ENCODE peak calls at places on chromosomes 11 and 22, in four cellular contexts. W, F, D and T are unnamed samples.
A peak's percentile ranks its signal among the peaks of the same experiment; 100 is the strongest.

GRCh38 chr22:33923033-33923432 is 2.8 kb upstream of the LARGE1 start:
- DNase-seq in W (no peak), F (no peak), D (no peak), T (no peak)

GRCh38 chr22:50089231-50090140 is at the start of gene MOV10L1:
- DNase-seq in F (no peak), W (no peak), D (peak; percentile 74), T (no peak)

GRCh38 chr11:114080219-114080618 is 20.7 kb downstream of the ZBTB16 start:
- DNase-seq in W (no peak), D (no peak), F (no peak), T (no peak)

GRCh38 chr11:9004310-9004945 is 627 bp upstream of the NRIP3 start:
- DNase-seq in F (no peak), D (peak; percentile 88), W (no peak), T (no peak)

GRCh38 chr11:31499576-31500178 is 9.7 kb downstream of the IMMP1L start:
- DNase-seq in D (no peak), F (no peak), W (no peak), T (no peak)

GRCh38 chr22:44639891-44640617 is 62.0 kb upstream of the PRR5 start:
- DNase-seq in D (no peak), W (no peak), F (no peak), T (no peak)

GRCh38 chr11:73969991-73970800 is 12.4 kb downstream of the UCP2 start:
- DNase-seq in W (no peak), F (no peak), D (no peak), T (no peak)

GRCh38 chr22:37319469-37319868 is 37.2 kb downstream of the CYTH4 start:
- DNase-seq in W (no peak), D (no peak), F (no peak), T (no peak)

GRCh38 chr11:123145220-123145619 is 49.8 kb downstream of the CLMP start:
- DNase-seq in W (peak; percentile 73), F (no peak), D (no peak), T (peak; percentile 37)

GRCh38 chr11:111531687-111532364 is 8.7 kb upstream of the LAYN start:
- DNase-seq in F (no peak), W (peak; percentile 3), D (peak; percentile 57), T (peak; percentile 91)

GRCh38 chr22:37604875-37605274 is 3.8 kb upstream of the GGA1 start:
- DNase-seq in D (no peak), W (no peak), F (no peak), T (no peak)

GRCh38 chr11:103845331-103845730 is 191.1 kb upstream of the DDI1 start:
- DNase-seq in F (no peak), D (no peak), W (no peak), T (no peak)

GRCh38 chr11:15864021-15864805 is 492.1 kb downstream of the SOX6 start:
- DNase-seq in F (no peak), W (no peak), D (peak; percentile 61), T (no peak)

GRCh38 chr11:109946322-109946846 is 146.8 kb upstream of the ZC3H12C start:
- DNase-seq in F (peak; percentile 76), W (peak; percentile 91), D (peak; percentile 93), T (peak; percentile 59)

GRCh38 chr11:65504671-65505433 is 6.0 kb downstream of the MALAT1 start:
- DNase-seq in W (no peak), D (peak; percentile 32), F (no peak), T (no peak)

GRCh38 chr11:117177534-117178209 is 871 bp upstream of the SIDT2 start:
- DNase-seq in D (no peak), F (no peak), W (no peak), T (no peak)

GRCh38 chr11:117172678-117173421 is 5.7 kb upstream of the SIDT2 start:
- DNase-seq in D (no peak), W (no peak), F (no peak), T (no peak)

GRCh38 chr11:117175781-117176180 is 2.8 kb upstream of the SIDT2 start:
- DNase-seq in F (no peak), W (no peak), D (no peak), T (no peak)

GRCh38 chr11:117176186-117176585 is 2.4 kb upstream of the SIDT2 start:
- DNase-seq in W (no peak), D (no peak), F (no peak), T (no peak)

GRCh38 chr11:117175104-117175503 is 3.4 kb upstream of the SIDT2 start:
- DNase-seq in D (no peak), F (no peak), W (no peak), T (no peak)
- H3K27ac ChIP-seq in D (peak overlapping the region; percentile 61), F (no peak overlapping the region), W (peak overlapping the region; percentile 60), T (no peak overlapping the region)

GRCh38 chr11:7844986-7845385 is 48.2 kb upstream of the OR5P2 start:
- DNase-seq in W (no peak), D (no peak), F (no peak), T (no peak)

GRCh38 chr11:7846003-7846402 is 49.3 kb upstream of the OR5P2 start:
- DNase-seq in F (no peak), W (no peak), D (no peak), T (no peak)

GRCh38 chr11:7840580-7840979 is 43.8 kb upstream of the OR5P2 start:
- DNase-seq in D (no peak), F (no peak), W (no peak), T (no peak)

DNA sequence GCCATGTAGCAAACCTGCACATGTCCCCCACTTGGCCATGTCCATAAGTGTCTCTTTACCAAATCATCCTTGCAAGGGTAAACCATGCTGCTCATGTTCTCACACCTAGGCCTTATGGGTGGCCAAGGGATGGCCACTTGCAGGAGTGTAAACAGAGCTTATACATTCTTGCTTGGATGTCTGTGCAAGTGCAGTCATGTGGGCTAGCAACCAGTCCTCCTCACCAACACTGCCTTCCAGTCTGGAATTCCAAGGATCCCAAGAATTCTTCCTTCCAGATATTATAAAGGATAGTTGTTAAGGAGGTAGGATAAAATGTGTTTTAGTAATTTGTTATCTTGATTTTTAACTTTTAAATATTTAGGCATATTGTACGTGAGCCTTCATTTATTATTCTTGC is 47.8 kb upstream of the OR5P2 start:
- DNase-seq in D (no peak), F (no peak), W (no peak), T (no peak)
- H3K27ac ChIP-seq in D (no peak overlapping the region), F (no peak overlapping the region), W (no peak overlapping the region), T (no peak overlapping the region)

GRCh38 chr22:25508761-25509321 is 55.6 kb upstream of the GRK3 start:
- DNase-seq in D (no peak), W (no peak), F (no peak), T (no peak)

GRCh38 chr22:25514436-25514835 is 50.0 kb upstream of the GRK3 start:
- DNase-seq in W (no peak), D (peak; percentile 49), F (no peak), T (no peak)

GRCh38 chr22:25510926-25511325 is 53.5 kb upstream of the GRK3 start:
- DNase-seq in W (no peak), F (no peak), D (no peak), T (no peak)

GRCh38 chr22:25509391-25509791 is 55.1 kb upstream of the GRK3 start:
- DNase-seq in D (no peak), W (no peak), F (no peak), T (no peak)

GRCh38 chr22:25511725-25512124 is 52.8 kb upstream of the GRK3 start:
- DNase-seq in F (no peak), W (no peak), D (no peak), T (no peak)
- H3K27ac ChIP-seq in F (no peak overlapping the region), W (no peak overlapping the region), D (no peak overlapping the region), T (no peak overlapping the region)

GRCh38 chr11:27008811-27009535 is 15.1 kb downstream of the FIBIN start:
- DNase-seq in D (no peak), W (no peak), F (no peak), T (peak; percentile 55)
- H3K27ac ChIP-seq in D (no peak overlapping the region), W (no peak overlapping the region), F (no peak overlapping the region), T (peak overlapping the region; percentile 1)

GRCh38 chr11:126317681-126318641 is 14.1 kb downstream of the DCPS start:
- DNase-seq in F (no peak), D (no peak), W (no peak), T (no peak)
- H3K27ac ChIP-seq in F (peak overlapping the region; percentile 40), D (peak overlapping the region; percentile 38), W (no peak overlapping the region), T (peak overlapping the region; percentile 85)

GRCh38 chr11:126355324-126355925 is at the start of gene ST3GAL4:
- DNase-seq in W (no peak), D (peak; percentile 96), F (peak; percentile 93), T (no peak)

GRCh38 chr11:126350811-126351210 is 4.7 kb upstream of the ST3GAL4 start:
- DNase-seq in W (no peak), D (no peak), F (no peak), T (no peak)

GRCh38 chr11:126352163-126352562 is 3.3 kb upstream of the ST3GAL4 start:
- DNase-seq in D (no peak), F (no peak), W (no peak), T (no peak)

GRCh38 chr11:126354631-126355323 is 709 bp upstream of the ST3GAL4 start:
- DNase-seq in F (no peak), D (no peak), W (no peak), T (no peak)

GRCh38 chr11:126352934-126353801 is 2.3 kb upstream of the ST3GAL4 start:
- DNase-seq in D (no peak), F (peak; percentile 65), W (no peak), T (peak; percentile 43)
- H3K27ac ChIP-seq in D (no peak overlapping the region), F (peak overlapping the region; percentile 59), W (peak overlapping the region; percentile 40), T (peak overlapping the region; percentile 85)

GRCh38 chr11:27471067-27471587 is 1.5 kb downstream of the LGR4 start:
- DNase-seq in F (no peak), D (peak; percentile 79), W (no peak), T (no peak)
- H3K27ac ChIP-seq in F (no peak overlapping the region), D (no peak overlapping the region), W (no peak overlapping the region), T (peak overlapping the region; percentile 89)